ENCODE peak calls at places on chromosomes 13 and 19, in five cellular contexts. E, U, R, N and O are unnamed samples.
A peak's percentile ranks its signal among the peaks of the same experiment; 100 is the strongest.

GRCh38 chr13:105083986-105084385 is 1451.5 kb downstream of the EFNB2 start:
- DNase-seq in U (no peak), N (no peak), R (no peak), E (no peak), O (no peak)

GRCh38 chr19:4557971-4558941 is 1.2 kb downstream of the SEMA6B start:
- DNase-seq in N (peak; percentile 22), R (no peak), E (no peak), U (no peak), O (no peak)

GRCh38 chr13:45654633-45655349 is 39.3 kb upstream of the ERICH6B start:
- DNase-seq in U (no peak), E (no peak), R (no peak), N (no peak), O (no peak)

GRCh38 chr13:50291611-50292010 is 276.4 kb downstream of the KCNRG start:
- DNase-seq in E (no peak), U (no peak), R (no peak), N (no peak), O (no peak)

GRCh38 chr19:2867025-2867991 is at the start of gene ZNF556:
- DNase-seq in E (no peak), N (no peak), R (no peak), U (peak; percentile 92), O (no peak)

GRCh38 chr13:40189885-40190655 is 476.4 kb downstream of the FOXO1 start:
- DNase-seq in E (no peak), N (no peak), U (no peak), R (no peak), O (no peak)

GRCh38 chr13:83312194-83312593 is 570.1 kb downstream of the SLITRK1 start:
- DNase-seq in R (no peak), E (no peak), N (no peak), U (no peak), O (no peak)

GRCh38 chr19:8973501-8974091 is 36.6 kb downstream of the MUC16 start:
- DNase-seq in U (peak; percentile 14), E (no peak), N (peak; percentile 27), R (no peak), O (no peak)

GRCh38 chr19:1237754-1238372 is at the start of gene CBARP:
- DNase-seq in R (no peak), U (no peak), E (no peak), N (no peak), O (no peak)

GRCh38 chr13:72686766-72687165 is 40.7 kb downstream of the MZT1 start:
- DNase-seq in R (no peak), N (no peak), E (no peak), U (no peak), O (no peak)

GRCh38 chr19:30344446-30345425 is 27.4 kb upstream of the ZNF536 start:
- DNase-seq in R (no peak), U (no peak), E (no peak), N (no peak), O (no peak)

GRCh38 chr13:24274452-24274971 is 34.9 kb upstream of the C1QTNF9 start:
- DNase-seq in E (peak; percentile 46), R (peak; percentile 58), U (no peak), N (peak; percentile 60), O (no peak)

GRCh38 chr19:3450796-3451411 is 29.4 kb downstream of the SMIM24 start:
- DNase-seq in E (no peak), N (no peak), R (no peak), U (peak; percentile 84), O (peak; percentile 81)

GRCh38 chr19:30669329-30670010 is 297.3 kb downstream of the ZNF536 start:
- DNase-seq in E (no peak), R (peak; percentile 31), N (peak; percentile 43), U (peak; percentile 53), O (peak; percentile 25)

GRCh38 chr13:39916330-39916729 is 260.9 kb downstream of the COG6 start:
- DNase-seq in U (no peak), N (no peak), E (no peak), R (no peak), O (no peak)

GRCh38 chr13:108609353-108609752 is 20.1 kb upstream of the MYO16 start:
- DNase-seq in E (no peak), N (no peak), U (peak; percentile 26), R (no peak), O (peak; percentile 30)

GRCh38 chr13:93847162-93847561 is 620.6 kb downstream of the GPC6 start:
- DNase-seq in R (no peak), N (no peak), U (peak; percentile 19), E (no peak), O (peak; percentile 14)

GRCh38 chr19:50167314-50167721 is 4.2 kb upstream of the IZUMO2 start:
- DNase-seq in R (no peak), U (no peak), N (no peak), E (no peak), O (no peak)

GRCh38 chr19:7078007-7078406 is 8.5 kb downstream of the ZNF557 start:
- DNase-seq in U (no peak), R (no peak), E (no peak), N (peak; percentile 4), O (no peak)

GRCh38 chr13:80598189-80598588 is 257.3 kb upstream of the SPRY2 start:
- DNase-seq in R (no peak), U (no peak), E (no peak), N (no peak), O (no peak)

GRCh38 chr19:1624458-1624857 is 19.2 kb upstream of the UQCR11 start:
- DNase-seq in U (peak; percentile 54), R (no peak), E (peak; percentile 22), N (peak; percentile 62), O (peak; percentile 18)

GRCh38 chr13:84400711-84401110 is 518.4 kb upstream of the SLITRK1 start:
- DNase-seq in R (no peak), U (peak; percentile 20), E (no peak), N (no peak), O (no peak)

GRCh38 chr13:87089391-87089790 is 581.8 kb upstream of the SLITRK5 start:
- DNase-seq in N (no peak), U (peak; percentile 30), R (no peak), E (no peak), O (no peak)

GRCh38 chr19:47493378-47494210 is 9.6 kb upstream of the KPTN start:
- DNase-seq in U (no peak), N (no peak), R (no peak), E (no peak), O (no peak)

GRCh38 chr19:33446156-33446917 is 72.8 kb downstream of the CEBPG start:
- DNase-seq in E (no peak), U (no peak), R (no peak), N (no peak), O (no peak)